ENCODE peak calls at places on chromosomes 16 and 17, in ten cellular contexts. One of them, this sample, is unnamed.
A peak's percentile ranks its signal among the peaks of the same experiment; 100 is the strongest.

GRCh38 chr17:27245230-27245696 is 48.7 kb upstream of the WSB1 start:
- DNase-seq in brain microvascular endothelial cell: peak; percentile 79
- DNase-seq in fibroblast of lung: peak; percentile 97
- DNase-seq in A549: peak; percentile 90
- DNase-seq in endothelial cell of umbilical vein: peak; percentile 88
- DNase-seq in cardiac muscle cell: peak; percentile 97
- DNase-seq in adrenal gland: peak; percentile 89
- DNase-seq in HL-60: peak; percentile 95
- DNase-seq in GM23338: peak; percentile 90
- DNase-seq in PC-3: peak; percentile 70
- DNase-seq in this sample: peak; percentile 82

GRCh38 chr17:73549841-73550430 is 94.3 kb downstream of the SDK2 start:
- DNase-seq in brain microvascular endothelial cell: no peak
- DNase-seq in fibroblast of lung: no peak
- DNase-seq in A549: no peak
- DNase-seq in endothelial cell of umbilical vein: no peak
- DNase-seq in cardiac muscle cell: no peak
- DNase-seq in adrenal gland: no peak
- DNase-seq in HL-60: no peak
- DNase-seq in GM23338: no peak
- DNase-seq in PC-3: no peak
- DNase-seq in this sample: no peak

GRCh38 chr16:71882505-71883192 is 1.3 kb downstream of the ZNF821 start:
- DNase-seq in brain microvascular endothelial cell: peak; percentile 76
- DNase-seq in fibroblast of lung: peak; percentile 80
- DNase-seq in A549: peak; percentile 83
- DNase-seq in endothelial cell of umbilical vein: peak; percentile 83
- DNase-seq in cardiac muscle cell: peak; percentile 79
- DNase-seq in adrenal gland: peak; percentile 61
- DNase-seq in HL-60: peak; percentile 77
- DNase-seq in GM23338: peak; percentile 95
- DNase-seq in PC-3: peak; percentile 81
- DNase-seq in this sample: no peak

GRCh38 chr17:20948984-20949777 is 93.6 kb downstream of the USP22 start:
- DNase-seq in brain microvascular endothelial cell: no peak
- DNase-seq in fibroblast of lung: no peak
- DNase-seq in A549: no peak
- DNase-seq in endothelial cell of umbilical vein: no peak
- DNase-seq in cardiac muscle cell: no peak
- DNase-seq in adrenal gland: peak; percentile 26
- DNase-seq in HL-60: no peak
- DNase-seq in GM23338: no peak
- DNase-seq in PC-3: no peak
- DNase-seq in this sample: no peak

GRCh38 chr17:15912416-15912955 is 32.4 kb upstream of the ADORA2B start:
- DNase-seq in brain microvascular endothelial cell: no peak
- DNase-seq in fibroblast of lung: no peak
- DNase-seq in A549: no peak
- DNase-seq in endothelial cell of umbilical vein: no peak
- DNase-seq in cardiac muscle cell: no peak
- DNase-seq in adrenal gland: no peak
- DNase-seq in HL-60: no peak
- DNase-seq in GM23338: no peak
- DNase-seq in PC-3: no peak
- DNase-seq in this sample: no peak

GRCh38 chr17:705011-705410 is 9.6 kb downstream of the VPS53 start:
- DNase-seq in brain microvascular endothelial cell: no peak
- DNase-seq in fibroblast of lung: no peak
- DNase-seq in A549: no peak
- DNase-seq in endothelial cell of umbilical vein: no peak
- DNase-seq in cardiac muscle cell: no peak
- DNase-seq in adrenal gland: no peak
- DNase-seq in HL-60: no peak
- DNase-seq in GM23338: no peak
- DNase-seq in PC-3: no peak
- DNase-seq in this sample: no peak

GRCh38 chr17:45677770-45678169 is 106.3 kb upstream of the CRHR1 start:
- DNase-seq in brain microvascular endothelial cell: no peak
- DNase-seq in fibroblast of lung: no peak
- DNase-seq in A549: peak; percentile 29
- DNase-seq in endothelial cell of umbilical vein: no peak
- DNase-seq in cardiac muscle cell: no peak
- DNase-seq in adrenal gland: no peak
- DNase-seq in HL-60: no peak
- DNase-seq in GM23338: no peak
- DNase-seq in PC-3: peak; percentile 48
- DNase-seq in this sample: no peak

GRCh38 chr17:33596904-33597303 is 303.8 kb upstream of the ASIC2 start:
- DNase-seq in brain microvascular endothelial cell: no peak
- DNase-seq in fibroblast of lung: no peak
- DNase-seq in A549: no peak
- DNase-seq in endothelial cell of umbilical vein: no peak
- DNase-seq in cardiac muscle cell: no peak
- DNase-seq in adrenal gland: no peak
- DNase-seq in HL-60: no peak
- DNase-seq in GM23338: no peak
- DNase-seq in PC-3: no peak
- DNase-seq in this sample: no peak

GRCh38 chr16:24988593-24989338 is 26.4 kb downstream of the ARHGAP17 start:
- DNase-seq in brain microvascular endothelial cell: peak; percentile 77
- DNase-seq in fibroblast of lung: peak; percentile 74
- DNase-seq in A549: peak; percentile 49
- DNase-seq in endothelial cell of umbilical vein: peak; percentile 92
- DNase-seq in cardiac muscle cell: peak; percentile 79
- DNase-seq in adrenal gland: peak; percentile 53
- DNase-seq in HL-60: no peak
- DNase-seq in GM23338: no peak
- DNase-seq in PC-3: peak; percentile 92
- DNase-seq in this sample: no peak

GRCh38 chr16:24989417-24989978 is 25.7 kb downstream of the ARHGAP17 start:
- DNase-seq in brain microvascular endothelial cell: no peak
- DNase-seq in fibroblast of lung: peak; percentile 71
- DNase-seq in A549: no peak
- DNase-seq in endothelial cell of umbilical vein: peak; percentile 39
- DNase-seq in cardiac muscle cell: peak; percentile 59
- DNase-seq in adrenal gland: no peak
- DNase-seq in HL-60: no peak
- DNase-seq in GM23338: no peak
- DNase-seq in PC-3: no peak
- DNase-seq in this sample: no peak

GRCh38 chr16:24986512-24987303 is 28.5 kb downstream of the ARHGAP17 start:
- DNase-seq in brain microvascular endothelial cell: peak; percentile 83
- DNase-seq in fibroblast of lung: peak; percentile 94
- DNase-seq in A549: peak; percentile 66
- DNase-seq in endothelial cell of umbilical vein: peak; percentile 91
- DNase-seq in cardiac muscle cell: peak; percentile 94
- DNase-seq in adrenal gland: peak; percentile 40
- DNase-seq in HL-60: peak; percentile 77
- DNase-seq in GM23338: no peak
- DNase-seq in PC-3: peak; percentile 71
- DNase-seq in this sample: no peak

GRCh38 chr16:24990803-24991202 is 24.4 kb downstream of the ARHGAP17 start:
- DNase-seq in brain microvascular endothelial cell: peak; percentile 43
- DNase-seq in fibroblast of lung: no peak
- DNase-seq in A549: no peak
- DNase-seq in endothelial cell of umbilical vein: no peak
- DNase-seq in cardiac muscle cell: no peak
- DNase-seq in adrenal gland: no peak
- DNase-seq in HL-60: no peak
- DNase-seq in GM23338: no peak
- DNase-seq in PC-3: no peak
- DNase-seq in this sample: no peak

DNA sequence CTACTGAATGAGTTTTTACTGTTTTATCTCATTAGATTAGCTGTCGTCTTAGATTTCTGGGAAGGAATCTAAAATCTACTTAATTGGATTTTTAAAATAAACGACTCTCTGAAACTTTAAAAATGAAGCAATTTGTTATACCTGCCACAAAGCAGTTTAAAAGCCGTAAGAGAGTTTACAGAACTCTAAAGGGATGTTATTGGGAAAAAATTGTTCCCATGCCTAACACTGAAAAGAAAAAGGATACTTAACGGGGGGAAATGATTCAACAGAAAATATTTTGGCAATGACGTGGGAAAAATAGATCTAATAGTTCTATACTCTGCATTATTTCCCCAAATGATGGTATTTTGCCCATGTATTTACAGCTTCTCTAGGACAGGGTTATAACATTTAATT is 27.0 kb downstream of the ARHGAP17 start:
- DNase-seq in brain microvascular endothelial cell: no peak
- DNase-seq in fibroblast of lung: no peak
- DNase-seq in A549: no peak
- DNase-seq in endothelial cell of umbilical vein: no peak
- DNase-seq in cardiac muscle cell: peak; percentile 36
- DNase-seq in adrenal gland: no peak
- DNase-seq in HL-60: no peak
- DNase-seq in GM23338: no peak
- DNase-seq in PC-3: peak; percentile 25
- DNase-seq in this sample: no peak
- H3K27ac ChIP-seq in brain microvascular endothelial cell: peak overlapping the region; percentile 98
- H3K27ac ChIP-seq in fibroblast of lung: peak overlapping the region; percentile 86
- H3K27ac ChIP-seq in A549: peak overlapping the region; percentile 83
- H3K27ac ChIP-seq in endothelial cell of umbilical vein: peak overlapping the region; percentile 99
- H3K27ac ChIP-seq in cardiac muscle cell: peak overlapping the region; percentile 55
- H3K27ac ChIP-seq in adrenal gland: peak overlapping the region; percentile 86
- H3K27ac ChIP-seq in HL-60: no peak overlapping the region
- H3K27ac ChIP-seq in GM23338: no peak overlapping the region
- H3K27ac ChIP-seq in PC-3: peak overlapping the region; percentile 98
- H3K27ac ChIP-seq in this sample: peak overlapping the region; percentile 98

GRCh38 chr17:75776399-75777242 is 8.0 kb upstream of the UNK start:
- DNase-seq in brain microvascular endothelial cell: no peak
- DNase-seq in fibroblast of lung: peak; percentile 32
- DNase-seq in A549: no peak
- DNase-seq in endothelial cell of umbilical vein: no peak
- DNase-seq in cardiac muscle cell: peak; percentile 55
- DNase-seq in adrenal gland: no peak
- DNase-seq in HL-60: peak; percentile 86
- DNase-seq in GM23338: no peak
- DNase-seq in PC-3: no peak
- DNase-seq in this sample: no peak

GRCh38 chr17:75778861-75779249 is 5.8 kb upstream of the UNK start:
- DNase-seq in brain microvascular endothelial cell: no peak
- DNase-seq in fibroblast of lung: no peak
- DNase-seq in A549: peak; percentile 74
- DNase-seq in endothelial cell of umbilical vein: no peak
- DNase-seq in cardiac muscle cell: no peak
- DNase-seq in adrenal gland: no peak
- DNase-seq in HL-60: peak; percentile 65
- DNase-seq in GM23338: peak; percentile 79
- DNase-seq in PC-3: no peak
- DNase-seq in this sample: no peak

GRCh38 chr17:75779987-75780889 is 4.4 kb upstream of the UNK start:
- DNase-seq in brain microvascular endothelial cell: no peak
- DNase-seq in fibroblast of lung: no peak
- DNase-seq in A549: no peak
- DNase-seq in endothelial cell of umbilical vein: no peak
- DNase-seq in cardiac muscle cell: no peak
- DNase-seq in adrenal gland: no peak
- DNase-seq in HL-60: no peak
- DNase-seq in GM23338: no peak
- DNase-seq in PC-3: no peak
- DNase-seq in this sample: no peak

GRCh38 chr17:75777243-75777922 is 7.2 kb upstream of the UNK start:
- DNase-seq in brain microvascular endothelial cell: no peak
- DNase-seq in fibroblast of lung: peak; percentile 51
- DNase-seq in A549: no peak
- DNase-seq in endothelial cell of umbilical vein: no peak
- DNase-seq in cardiac muscle cell: peak; percentile 51
- DNase-seq in adrenal gland: no peak
- DNase-seq in HL-60: no peak
- DNase-seq in GM23338: no peak
- DNase-seq in PC-3: no peak
- DNase-seq in this sample: no peak

DNA sequence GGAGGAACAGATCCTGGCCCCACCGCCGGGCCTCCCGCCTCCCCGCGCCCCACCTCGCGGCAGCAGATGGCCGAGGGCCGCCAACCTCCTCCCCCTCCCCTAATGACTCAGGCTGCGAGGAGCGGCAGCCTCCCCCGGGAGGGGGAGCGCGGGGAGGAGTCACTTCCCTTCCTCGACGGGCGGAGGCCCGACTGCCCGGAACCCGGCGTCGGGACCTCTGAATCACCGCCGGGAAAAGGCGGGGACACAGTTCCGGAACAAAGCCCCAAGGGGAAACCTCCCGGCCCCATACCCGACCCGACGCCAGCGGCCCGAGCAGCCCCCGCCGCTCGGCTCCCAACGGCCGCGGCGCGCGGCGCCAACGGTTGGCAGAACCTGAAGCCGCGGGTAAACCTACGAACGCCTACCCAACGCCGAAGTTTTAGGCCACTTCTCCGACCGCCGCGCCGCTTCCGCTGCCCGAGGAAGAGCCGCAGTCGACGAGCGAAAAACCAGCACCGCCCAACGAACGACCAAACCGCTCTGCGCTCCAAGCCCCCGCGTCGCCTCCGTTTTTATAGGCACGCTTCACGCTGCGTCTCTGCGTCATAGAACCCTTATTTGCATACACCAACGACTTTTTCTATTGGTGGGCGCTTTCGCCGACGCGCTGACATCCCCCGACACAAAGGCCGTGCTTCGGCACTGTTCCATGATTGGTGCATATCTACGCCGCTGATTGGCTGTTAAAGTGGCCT is 5.2 kb upstream of the UNK start:
- DNase-seq in brain microvascular endothelial cell: peak; percentile 99
- DNase-seq in fibroblast of lung: peak; percentile 100
- DNase-seq in A549: peak; percentile 100
- DNase-seq in endothelial cell of umbilical vein: peak; percentile 100
- DNase-seq in cardiac muscle cell: peak; percentile 100
- DNase-seq in adrenal gland: peak; percentile 99
- DNase-seq in HL-60: peak; percentile 99
- DNase-seq in GM23338: peak; percentile 100
- DNase-seq in PC-3: peak; percentile 100
- DNase-seq in this sample: peak; percentile 99
- TF ChIP-seq CTCF in brain microvascular endothelial cell: no peak
- TF ChIP-seq CTCF in fibroblast of lung: no peak
- TF ChIP-seq CTCF in A549: no peak
- TF ChIP-seq CTCF in endothelial cell of umbilical vein: no peak
- TF ChIP-seq CTCF in cardiac muscle cell: no peak
- TF ChIP-seq CTCF in adrenal gland: no peak
- TF ChIP-seq CTCF in HL-60: no peak
- TF ChIP-seq CTCF in GM23338: no peak
- TF ChIP-seq CTCF in PC-3: no peak
- TF ChIP-seq CTCF in this sample: no peak

GRCh38 chr16:56988948-56989945 is at the start of gene NLRC5:
- DNase-seq in brain microvascular endothelial cell: peak; percentile 70
- DNase-seq in fibroblast of lung: peak; percentile 84
- DNase-seq in A549: peak; percentile 62
- DNase-seq in endothelial cell of umbilical vein: peak; percentile 82
- DNase-seq in cardiac muscle cell: peak; percentile 87
- DNase-seq in adrenal gland: peak; percentile 90
- DNase-seq in HL-60: peak; percentile 86
- DNase-seq in GM23338: peak; percentile 84
- DNase-seq in PC-3: peak; percentile 63
- DNase-seq in this sample: peak; percentile 39
- H3K27ac ChIP-seq in brain microvascular endothelial cell: peak within 1 kb of the TSS; percentile 76
- H3K27ac ChIP-seq in fibroblast of lung: peak within 1 kb of the TSS; percentile 82
- H3K27ac ChIP-seq in A549: peak within 1 kb of the TSS; percentile 74
- H3K27ac ChIP-seq in endothelial cell of umbilical vein: peak within 1 kb of the TSS; percentile 58
- H3K27ac ChIP-seq in cardiac muscle cell: no peak within 1 kb of the TSS
- H3K27ac ChIP-seq in adrenal gland: peak within 1 kb of the TSS; percentile 90
- H3K27ac ChIP-seq in HL-60: peak within 1 kb of the TSS; percentile 85
- H3K27ac ChIP-seq in GM23338: no peak within 1 kb of the TSS
- H3K27ac ChIP-seq in PC-3: no peak within 1 kb of the TSS
- H3K27ac ChIP-seq in this sample: peak within 1 kb of the TSS; percentile 65

GRCh38 chr16:31568577-31569359 is 41.1 kb downstream of the AHSP start:
- DNase-seq in brain microvascular endothelial cell: no peak
- DNase-seq in fibroblast of lung: peak; percentile 1
- DNase-seq in A549: no peak
- DNase-seq in endothelial cell of umbilical vein: no peak
- DNase-seq in cardiac muscle cell: peak; percentile 23
- DNase-seq in adrenal gland: no peak
- DNase-seq in HL-60: no peak
- DNase-seq in GM23338: peak; percentile 76
- DNase-seq in PC-3: no peak
- DNase-seq in this sample: no peak
- TF ChIP-seq CTCF in brain microvascular endothelial cell: no peak
- TF ChIP-seq CTCF in fibroblast of lung: no peak
- TF ChIP-seq CTCF in A549: no peak
- TF ChIP-seq CTCF in endothelial cell of umbilical vein: no peak
- TF ChIP-seq CTCF in cardiac muscle cell: no peak
- TF ChIP-seq CTCF in adrenal gland: no peak
- TF ChIP-seq CTCF in HL-60: no peak
- TF ChIP-seq CTCF in GM23338: peak; percentile 54
- TF ChIP-seq CTCF in PC-3: no peak
- TF ChIP-seq CTCF in this sample: no peak